ENCODE peak calls at places on chromosomes 2 and 18, in six cellular contexts. U is colonic mucosa, W is keratinocyte, Q is transverse colon, F is left ventricle myocardium inferior, G is thoracic aorta. O is an unnamed sample.

GRCh38 chr2:191691898-191692297 is 14.0 kb downstream of the NABP1 start:
- DNase-seq in U (no peak), W (no peak), Q (no peak), F (no peak), G (no peak), O (no peak)

GRCh38 chr2:51013060-51013746 is 18.7 kb downstream of the NRXN1 start:
- DNase-seq in U (peak), W (no peak), Q (peak), F (no peak), G (no peak), O (no peak)

GRCh38 chr2:1477196-1478040 is 64.2 kb downstream of the TPO start:
- DNase-seq in U (no peak), W (no peak), Q (no peak), F (no peak), G (no peak), O (no peak)

GRCh38 chr18:812673-813404 is 797 bp upstream of the YES1 start:
- DNase-seq in U (peak), W (peak), Q (peak), F (peak), G (peak), O (peak)

GRCh38 chr18:45456076-45457066 is 158.9 kb upstream of the SLC14A2 start:
- DNase-seq in U (no peak), W (no peak), Q (no peak), F (peak), G (no peak), O (no peak)

GRCh38 chr18:79260023-79260422 is 135.7 kb upstream of the NFATC1 start:
- DNase-seq in U (no peak), W (no peak), Q (no peak), F (no peak), G (no peak), O (no peak)

GRCh38 chr18:48879008-48879431 is 71.7 kb downstream of the SMAD7 start:
- DNase-seq in U (no peak), W (no peak), Q (no peak), F (no peak), G (no peak), O (no peak)

GRCh38 chr18:57959278-57959677 is 84.7 kb upstream of the NEDD4L start:
- DNase-seq in U (peak), W (no peak), Q (peak), F (no peak), G (no peak), O (peak)

GRCh38 chr2:102063360-102063947 is 71.7 kb downstream of the IL1R2 start:
- DNase-seq in U (peak), W (no peak), Q (peak), F (peak), G (peak), O (peak)

GRCh38 chr2:234964631-234965461 is 13.0 kb downstream of the SH3BP4 start:
- DNase-seq in U (peak), W (no peak), Q (no peak), F (no peak), G (no peak), O (no peak)

GRCh38 chr2:126862730-126863129 is 36.0 kb upstream of the TEX51 start:
- DNase-seq in U (no peak), W (no peak), Q (no peak), F (no peak), G (no peak), O (no peak)

GRCh38 chr2:25375371-25375988 is 33.8 kb upstream of the DNMT3A start:
- DNase-seq in U (no peak), W (no peak), Q (no peak), F (no peak), G (no peak), O (no peak)

GRCh38 chr2:25374411-25374810 is 32.7 kb upstream of the DNMT3A start:
- DNase-seq in U (no peak), W (no peak), Q (no peak), F (no peak), G (no peak), O (no peak)

GRCh38 chr2:25374827-25375226 is 33.1 kb upstream of the DNMT3A start:
- DNase-seq in U (no peak), W (no peak), Q (no peak), F (no peak), G (no peak), O (no peak)

GRCh38 chr2:25376750-25377621 is 35.3 kb upstream of the DNMT3A start:
- DNase-seq in U (peak), W (peak), Q (peak), F (peak), G (peak), O (peak)

DNA sequence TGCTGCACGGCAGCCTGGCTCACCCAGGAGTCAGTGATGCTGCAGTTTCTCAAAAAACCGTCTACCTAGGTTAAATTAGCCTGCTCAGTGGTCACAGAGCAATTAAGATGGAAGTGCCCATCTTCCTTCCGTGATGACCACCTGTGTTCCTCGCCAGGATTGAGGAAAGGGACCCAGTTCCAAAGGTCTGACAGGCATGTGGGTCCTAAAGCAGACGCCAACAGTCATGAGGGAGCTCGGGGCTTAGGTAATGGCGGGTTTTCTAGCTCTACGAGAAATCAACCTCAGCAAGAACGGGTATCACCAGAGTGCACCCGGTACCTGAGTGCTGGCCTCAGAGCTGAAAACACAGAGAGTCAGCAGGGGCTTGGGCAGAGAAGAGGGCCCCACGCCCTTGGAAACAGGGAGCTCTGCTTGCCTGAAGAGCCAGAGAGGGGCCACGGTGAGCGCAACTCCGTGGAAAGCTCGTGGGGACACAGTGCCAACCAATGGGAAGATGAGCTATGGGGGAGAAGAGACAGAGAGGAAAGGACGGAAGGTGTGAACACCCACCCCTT is 34.3 kb upstream of the DNMT3A start:
- DNase-seq in U (no peak), W (no peak), Q (no peak), F (no peak), G (no peak), O (no peak)
- TF ChIP-seq CTCF in U (no peak), W (no peak), Q (no peak), F (no peak), G (no peak), O (no peak)

DNA sequence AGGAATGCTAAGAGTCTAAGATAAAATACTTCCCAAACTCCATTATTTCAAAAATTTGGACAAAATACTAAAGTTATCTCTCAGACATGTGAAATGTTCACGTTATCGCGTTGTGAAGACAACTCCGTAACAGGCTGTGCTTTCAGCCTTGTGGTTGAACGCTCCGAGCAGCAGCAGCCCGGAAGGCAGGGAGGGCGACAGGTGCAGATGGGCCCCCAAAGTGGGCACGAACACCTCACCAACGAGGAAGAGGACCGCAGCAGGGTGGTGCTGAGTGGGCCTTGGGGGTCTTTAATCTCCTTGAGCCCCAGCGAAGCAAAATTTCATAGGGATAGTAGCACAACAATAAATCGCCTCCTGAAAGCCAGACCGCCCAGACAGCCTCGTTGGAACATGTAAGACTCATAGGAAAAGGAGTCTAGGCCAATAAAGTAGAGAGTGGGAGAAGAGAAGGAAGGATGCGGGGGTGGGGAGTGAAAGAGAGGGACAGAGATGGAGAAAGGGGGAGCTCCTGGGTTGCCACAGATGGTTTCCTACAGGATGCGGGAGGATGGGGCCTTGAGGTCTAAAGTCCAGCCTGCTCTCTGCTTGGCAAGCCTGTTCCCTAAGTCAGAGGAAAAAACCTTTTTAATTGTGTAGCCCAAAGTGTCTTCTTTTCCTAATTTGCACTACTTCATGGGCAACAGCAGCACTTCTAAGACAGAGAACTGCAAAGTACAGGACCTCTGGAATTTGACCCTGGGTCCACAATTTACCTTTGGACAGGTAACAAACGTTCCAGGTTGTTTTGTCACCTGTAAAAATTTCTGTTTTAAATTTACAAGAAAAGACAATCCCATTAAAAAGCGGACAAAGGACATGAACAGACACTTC is 1.3 kb upstream of the FAM110C start:
- DNase-seq in U (no peak), W (no peak), Q (peak), F (no peak), G (no peak), O (no peak)
- H3K4me3 ChIP-seq in U (peak), W (peak), Q (no peak), F (peak), G (peak), O (no peak)

GRCh38 chr2:120486946-120487345 is 141.0 kb downstream of the INHBB start:
- DNase-seq in U (no peak), W (no peak), Q (no peak), F (no peak), G (no peak), O (no peak)
- TF ChIP-seq CTCF in U (no peak), W (no peak), Q (no peak), F (no peak), G (no peak), O (no peak)

GRCh38 chr2:216002693-216003092 is 10.7 kb downstream of the MREG start:
- DNase-seq in U (no peak), W (no peak), Q (no peak), F (no peak), G (no peak), O (no peak)

GRCh38 chr2:216001201-216001600 is 12.2 kb downstream of the MREG start:
- DNase-seq in U (no peak), W (no peak), Q (no peak), F (no peak), G (no peak), O (no peak)

GRCh38 chr2:216001612-216002215 is 11.6 kb downstream of the MREG start:
- DNase-seq in U (no peak), W (no peak), Q (no peak), F (no peak), G (no peak), O (no peak)

GRCh38 chr2:216003876-216004275 is 9.5 kb downstream of the MREG start:
- DNase-seq in U (no peak), W (no peak), Q (no peak), F (no peak), G (no peak), O (no peak)

DNA sequence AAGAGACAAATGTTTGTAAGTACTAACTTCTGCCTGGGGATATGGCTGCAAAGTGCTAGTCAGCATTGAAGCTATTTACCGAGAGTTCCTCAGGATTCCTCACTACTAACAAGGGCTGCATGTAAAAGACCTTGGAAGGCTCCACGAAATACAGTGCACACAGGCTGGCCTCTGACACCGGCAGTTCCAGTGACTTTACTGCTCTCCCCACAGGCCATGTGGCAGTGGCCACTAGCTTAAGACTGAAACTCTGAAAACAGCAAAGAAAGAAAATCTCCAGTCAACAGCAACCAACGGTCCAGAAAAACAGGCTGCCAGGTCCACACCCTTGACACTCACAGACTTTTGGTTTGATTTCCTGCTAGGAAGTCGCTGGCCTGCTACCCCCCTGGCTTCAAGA is 11.1 kb downstream of the MREG start:
- DNase-seq in U (no peak), W (no peak), Q (no peak), F (no peak), G (no peak), O (no peak)
- H3K4me3 ChIP-seq in U (no peak), W (no peak), Q (no peak), F (no peak), G (no peak), O (no peak)

GRCh38 chr2:74576830-74577229 is 22.3 kb downstream of the DOK1 start:
- DNase-seq in U (no peak), W (no peak), Q (no peak), F (no peak), G (no peak), O (peak)
- TF ChIP-seq CTCF in U (no peak), W (peak), Q (no peak), F (no peak), G (no peak), O (peak)

DNA sequence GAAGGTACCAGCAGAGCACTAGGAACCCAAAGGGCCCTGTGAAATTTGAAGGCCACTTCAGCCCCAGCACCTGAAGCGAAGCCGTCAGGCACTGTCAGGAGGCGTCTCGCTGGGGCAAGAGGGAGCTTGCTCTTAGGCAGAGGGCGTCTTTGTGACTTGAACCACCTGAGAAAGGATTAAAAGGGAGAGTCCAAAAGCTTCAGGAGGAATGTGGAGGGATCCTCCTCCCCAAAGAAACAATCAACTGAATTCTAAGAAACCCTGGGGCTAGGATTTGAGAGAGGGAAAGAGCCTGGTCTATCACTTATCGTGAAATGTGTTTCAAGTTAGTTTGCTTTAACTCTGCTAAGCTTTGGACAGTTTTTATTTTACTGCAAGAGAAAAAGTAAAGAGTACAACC is 324.9 kb upstream of the SOX11 start:
- DNase-seq in U (no peak), W (no peak), Q (no peak), F (no peak), G (no peak), O (no peak)
- H3K4me3 ChIP-seq in U (no peak), W (no peak), Q (no peak), F (no peak), G (no peak), O (no peak)

GRCh38 chr18:54606835-54607212 is 15.8 kb downstream of the DYNAP start:
- DNase-seq in U (no peak), W (no peak), Q (no peak), F (no peak), G (no peak), O (no peak)
- TF ChIP-seq CTCF in U (no peak), W (no peak), Q (no peak), F (no peak), G (no peak), O (no peak)

GRCh38 chr2:205925373-205926337 is 160.3 kb downstream of the INO80D start:
- DNase-seq in U (peak), W (no peak), Q (peak), F (peak), G (peak), O (peak)
- H3K4me3 ChIP-seq in U (no peak), W (peak), Q (no peak), F (peak), G (peak), O (peak)

GRCh38 chr18:74495581-74496507 is at the start of gene CNDP2:
- DNase-seq in U (peak), W (peak), Q (peak), F (peak), G (peak), O (peak)
- TF ChIP-seq CTCF in U (no peak), W (no peak), Q (no peak), F (no peak), G (no peak), O (no peak)

GRCh38 chr2:176134978-176135575 is 5.6 kb downstream of the HOXD8 start:
- DNase-seq in U (no peak), W (no peak), Q (no peak), F (no peak), G (no peak), O (no peak)
- H3K4me3 ChIP-seq in U (no peak), W (no peak), Q (no peak), F (no peak), G (no peak), O (no peak)